ENCODE peak calls at places on chromosome 10, in five cellular contexts. One of them, this sample, is unnamed.

GRCh38 chr10:4533626-4534025 is 292.4 kb upstream of the AKR1E2 start:
- DNase-seq in T follicular helper cell: no peak
- DNase-seq in omental fat pad: no peak
- DNase-seq in CD8-positive, alpha-beta T cell: no peak
- DNase-seq in HEK293T: no peak
- DNase-seq in this sample: no peak

GRCh38 chr10:68558478-68558877 is 1.7 kb upstream of the TET1 start:
- DNase-seq in T follicular helper cell: no peak
- DNase-seq in omental fat pad: no peak
- DNase-seq in CD8-positive, alpha-beta T cell: no peak
- DNase-seq in HEK293T: no peak
- DNase-seq in this sample: no peak

GRCh38 chr10:67306588-67307205 is 380.9 kb downstream of the LRRTM3 start:
- DNase-seq in T follicular helper cell: no peak
- DNase-seq in omental fat pad: no peak
- DNase-seq in CD8-positive, alpha-beta T cell: no peak
- DNase-seq in HEK293T: peak
- DNase-seq in this sample: no peak

GRCh38 chr10:97291357-97292096 is 910 bp downstream of the ARHGAP19 start:
- DNase-seq in T follicular helper cell: no peak
- DNase-seq in omental fat pad: no peak
- DNase-seq in CD8-positive, alpha-beta T cell: no peak
- DNase-seq in HEK293T: no peak
- DNase-seq in this sample: no peak

GRCh38 chr10:93221521-93221920 is 147.8 kb downstream of the CYP26A1 start:
- DNase-seq in T follicular helper cell: no peak
- DNase-seq in omental fat pad: no peak
- DNase-seq in CD8-positive, alpha-beta T cell: no peak
- DNase-seq in HEK293T: no peak
- DNase-seq in this sample: no peak

GRCh38 chr10:5644930-5645329 is 21.5 kb downstream of the ASB13 start:
- DNase-seq in T follicular helper cell: no peak
- DNase-seq in omental fat pad: no peak
- DNase-seq in CD8-positive, alpha-beta T cell: no peak
- DNase-seq in HEK293T: no peak
- DNase-seq in this sample: no peak

GRCh38 chr10:35025916-35026315 is 64.2 kb downstream of the CUL2 start:
- DNase-seq in T follicular helper cell: no peak
- DNase-seq in omental fat pad: no peak
- DNase-seq in CD8-positive, alpha-beta T cell: no peak
- DNase-seq in HEK293T: no peak
- DNase-seq in this sample: no peak

GRCh38 chr10:51507476-51507875 is 191.9 kb downstream of the CSTF2T start:
- DNase-seq in T follicular helper cell: no peak
- DNase-seq in omental fat pad: no peak
- DNase-seq in CD8-positive, alpha-beta T cell: no peak
- DNase-seq in HEK293T: no peak
- DNase-seq in this sample: no peak

This sample was measured in Caco-2.